ENCODE peak calls at places on chromosomes 1 and 21, in six cellular contexts. One of them, this sample, is unnamed.

GRCh38 chr1:1947493-1947892 is 28.4 kb upstream of the TMEM52 start:
- DNase-seq in MCF 10A: peak; percentile 22
- DNase-seq in A549: no peak
- DNase-seq in neural crest cell: no peak
- DNase-seq in AG04450: no peak
- DNase-seq in transverse colon: no peak
- DNase-seq in this sample: no peak

GRCh38 chr1:3924871-3925655 is 25.0 kb upstream of the C1orf174 start:
- DNase-seq in neural crest cell: no peak
- DNase-seq in MCF 10A: peak; percentile 47
- DNase-seq in AG04450: no peak
- DNase-seq in transverse colon: no peak
- DNase-seq in A549: no peak
- DNase-seq in this sample: no peak

GRCh38 chr21:43361493-43362296 is 65.2 kb downstream of the SIK1 start:
- DNase-seq in MCF 10A: peak; percentile 78
- DNase-seq in AG04450: peak; percentile 26
- DNase-seq in A549: no peak
- DNase-seq in transverse colon: peak; percentile 71
- DNase-seq in neural crest cell: no peak
- DNase-seq in this sample: no peak

GRCh38 chr1:196309386-196309785 is 298.9 kb downstream of the KCNT2 start:
- DNase-seq in MCF 10A: peak; percentile 62
- DNase-seq in AG04450: peak; percentile 7
- DNase-seq in A549: peak; percentile 42
- DNase-seq in transverse colon: no peak
- DNase-seq in neural crest cell: no peak
- DNase-seq in this sample: peak; percentile 0

GRCh38 chr1:163094589-163094988 is 25.4 kb downstream of the RGS4 start:
- DNase-seq in transverse colon: no peak
- DNase-seq in neural crest cell: no peak
- DNase-seq in A549: no peak
- DNase-seq in AG04450: no peak
- DNase-seq in MCF 10A: peak; percentile 8
- DNase-seq in this sample: no peak

GRCh38 chr1:152143147-152143845 is 15.7 kb downstream of the RPTN start:
- DNase-seq in transverse colon: no peak
- DNase-seq in MCF 10A: no peak
- DNase-seq in AG04450: no peak
- DNase-seq in A549: no peak
- DNase-seq in neural crest cell: no peak
- DNase-seq in this sample: no peak

GRCh38 chr1:82161651-82162238 is 361.0 kb downstream of the ADGRL2 start:
- DNase-seq in AG04450: no peak
- DNase-seq in MCF 10A: no peak
- DNase-seq in neural crest cell: no peak
- DNase-seq in transverse colon: peak; percentile 11
- DNase-seq in A549: no peak
- DNase-seq in this sample: no peak

GRCh38 chr1:19463204-19463803 is 22.0 kb downstream of the CAPZB start:
- DNase-seq in transverse colon: peak; percentile 69
- DNase-seq in neural crest cell: no peak
- DNase-seq in AG04450: no peak
- DNase-seq in A549: no peak
- DNase-seq in MCF 10A: no peak
- DNase-seq in this sample: no peak

GRCh38 chr1:80365634-80366033 is 1359.1 kb upstream of the ADGRL4 start:
- DNase-seq in A549: no peak
- DNase-seq in neural crest cell: no peak
- DNase-seq in AG04450: no peak
- DNase-seq in MCF 10A: no peak
- DNase-seq in transverse colon: no peak
- DNase-seq in this sample: no peak

GRCh38 chr1:192516776-192517297 is 58.7 kb upstream of the RGS1 start:
- DNase-seq in neural crest cell: no peak
- DNase-seq in transverse colon: peak; percentile 36
- DNase-seq in MCF 10A: no peak
- DNase-seq in AG04450: no peak
- DNase-seq in A549: no peak
- DNase-seq in this sample: no peak

GRCh38 chr1:54273837-54274192 is 73.8 kb downstream of the MRPL37 start:
- DNase-seq in transverse colon: peak; percentile 42
- DNase-seq in neural crest cell: no peak
- DNase-seq in MCF 10A: no peak
- DNase-seq in A549: no peak
- DNase-seq in AG04450: no peak
- DNase-seq in this sample: no peak

GRCh38 chr1:76390451-76390850 is 315.9 kb downstream of the ST6GALNAC3 start:
- DNase-seq in transverse colon: no peak
- DNase-seq in A549: no peak
- DNase-seq in MCF 10A: no peak
- DNase-seq in neural crest cell: no peak
- DNase-seq in AG04450: no peak
- DNase-seq in this sample: no peak

GRCh38 chr21:33208534-33208933 is 21.2 kb upstream of the IFNAR2 start:
- DNase-seq in transverse colon: no peak
- DNase-seq in A549: peak; percentile 47
- DNase-seq in neural crest cell: no peak
- DNase-seq in AG04450: no peak
- DNase-seq in MCF 10A: no peak
- DNase-seq in this sample: no peak

GRCh38 chr21:40242586-40242985 is 375.3 kb downstream of the PCP4 start:
- DNase-seq in AG04450: no peak
- DNase-seq in A549: no peak
- DNase-seq in neural crest cell: no peak
- DNase-seq in MCF 10A: no peak
- DNase-seq in transverse colon: no peak
- DNase-seq in this sample: no peak

GRCh38 chr1:228782662-228783414 is 47.6 kb downstream of the RHOU start:
- DNase-seq in MCF 10A: peak; percentile 82
- DNase-seq in neural crest cell: no peak
- DNase-seq in A549: peak; percentile 68
- DNase-seq in transverse colon: peak; percentile 70
- DNase-seq in AG04450: no peak
- DNase-seq in this sample: no peak

GRCh38 chr1:46166521-46167462 is 8.1 kb upstream of the TSPAN1 start:
- DNase-seq in transverse colon: no peak
- DNase-seq in AG04450: no peak
- DNase-seq in A549: no peak
- DNase-seq in neural crest cell: no peak
- DNase-seq in MCF 10A: no peak
- DNase-seq in this sample: no peak

GRCh38 chr1:5889901-5890300 is 102.3 kb downstream of the NPHP4 start:
- DNase-seq in transverse colon: no peak
- DNase-seq in MCF 10A: no peak
- DNase-seq in A549: no peak
- DNase-seq in neural crest cell: no peak
- DNase-seq in AG04450: no peak
- DNase-seq in this sample: no peak

DNA sequence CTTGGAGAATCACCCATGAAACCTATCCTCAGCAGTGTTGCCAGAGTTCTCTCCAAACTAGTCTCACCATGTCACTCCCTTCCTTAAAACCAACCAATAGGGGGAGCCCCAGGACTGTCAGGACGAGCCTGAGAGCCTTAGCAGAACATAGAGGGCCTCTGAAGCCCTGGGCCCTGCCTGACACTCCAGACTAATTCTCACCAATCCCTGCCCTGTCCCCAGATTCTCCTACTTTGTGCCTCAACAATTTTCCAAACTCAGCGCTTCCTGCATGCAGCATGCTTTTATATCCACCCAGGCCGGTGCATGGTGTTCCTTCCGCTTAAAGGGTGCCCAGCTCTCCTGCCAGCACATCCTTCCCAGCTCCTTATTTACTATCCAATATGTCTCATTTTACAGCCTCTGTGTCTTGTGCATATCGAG is 42.7 kb downstream of the HSD3B1 start:
- DNase-seq in transverse colon: peak; percentile 32
- DNase-seq in A549: peak; percentile 48
- DNase-seq in neural crest cell: peak; percentile 48
- DNase-seq in AG04450: peak; percentile 11
- DNase-seq in MCF 10A: peak; percentile 80
- DNase-seq in this sample: peak; percentile 12
- TF ChIP-seq CTCF in transverse colon: peak; percentile 25
- TF ChIP-seq CTCF in A549: peak; percentile 26
- TF ChIP-seq CTCF in neural crest cell: peak; percentile 69
- TF ChIP-seq CTCF in AG04450: peak; percentile 65
- TF ChIP-seq CTCF in MCF 10A: peak; percentile 60
- TF ChIP-seq CTCF in this sample: peak; percentile 60

GRCh38 chr1:97816927-97817326 is 103.9 kb downstream of the DPYD start:
- DNase-seq in MCF 10A: no peak
- DNase-seq in AG04450: no peak
- DNase-seq in A549: no peak
- DNase-seq in transverse colon: no peak
- DNase-seq in neural crest cell: no peak
- DNase-seq in this sample: no peak
- TF ChIP-seq CTCF in MCF 10A: no peak
- TF ChIP-seq CTCF in AG04450: no peak
- TF ChIP-seq CTCF in A549: no peak
- TF ChIP-seq CTCF in transverse colon: no peak
- TF ChIP-seq CTCF in neural crest cell: no peak
- TF ChIP-seq CTCF in this sample: no peak

GRCh38 chr1:86812286-86812685 is 101.6 kb downstream of the SELENOF start:
- DNase-seq in transverse colon: no peak
- DNase-seq in A549: no peak
- DNase-seq in MCF 10A: no peak
- DNase-seq in neural crest cell: no peak
- DNase-seq in AG04450: no peak
- DNase-seq in this sample: no peak

GRCh38 chr1:86811128-86811527 is 102.8 kb downstream of the SELENOF start:
- DNase-seq in neural crest cell: no peak
- DNase-seq in MCF 10A: no peak
- DNase-seq in transverse colon: no peak
- DNase-seq in A549: no peak
- DNase-seq in AG04450: no peak
- DNase-seq in this sample: no peak

DNA sequence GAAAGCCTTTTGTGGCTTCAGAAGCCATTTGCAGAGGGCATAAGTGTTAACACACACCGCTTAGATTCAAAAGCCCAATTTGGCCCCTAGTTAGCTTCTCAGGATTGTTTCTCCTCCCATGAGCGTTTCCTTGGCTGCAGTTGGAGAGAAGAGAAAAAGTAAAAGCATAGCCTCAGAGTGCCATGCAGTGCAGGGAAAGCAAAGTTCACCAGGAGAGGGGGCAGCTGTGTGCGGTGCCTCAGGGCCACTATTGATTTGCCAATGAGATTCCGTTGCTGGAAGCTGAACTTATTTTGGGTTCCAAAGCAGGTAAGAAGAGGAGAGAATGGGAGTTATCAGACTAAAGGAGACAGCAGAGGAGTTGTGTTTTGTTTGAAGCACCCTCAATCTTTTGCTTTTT is 102.4 kb downstream of the SELENOF start:
- DNase-seq in AG04450: no peak
- DNase-seq in neural crest cell: no peak
- DNase-seq in MCF 10A: no peak
- DNase-seq in A549: no peak
- DNase-seq in transverse colon: no peak
- DNase-seq in this sample: no peak
- TF ChIP-seq CTCF in AG04450: no peak
- TF ChIP-seq CTCF in neural crest cell: no peak
- TF ChIP-seq CTCF in MCF 10A: no peak
- TF ChIP-seq CTCF in A549: no peak
- TF ChIP-seq CTCF in transverse colon: no peak
- TF ChIP-seq CTCF in this sample: no peak

DNA sequence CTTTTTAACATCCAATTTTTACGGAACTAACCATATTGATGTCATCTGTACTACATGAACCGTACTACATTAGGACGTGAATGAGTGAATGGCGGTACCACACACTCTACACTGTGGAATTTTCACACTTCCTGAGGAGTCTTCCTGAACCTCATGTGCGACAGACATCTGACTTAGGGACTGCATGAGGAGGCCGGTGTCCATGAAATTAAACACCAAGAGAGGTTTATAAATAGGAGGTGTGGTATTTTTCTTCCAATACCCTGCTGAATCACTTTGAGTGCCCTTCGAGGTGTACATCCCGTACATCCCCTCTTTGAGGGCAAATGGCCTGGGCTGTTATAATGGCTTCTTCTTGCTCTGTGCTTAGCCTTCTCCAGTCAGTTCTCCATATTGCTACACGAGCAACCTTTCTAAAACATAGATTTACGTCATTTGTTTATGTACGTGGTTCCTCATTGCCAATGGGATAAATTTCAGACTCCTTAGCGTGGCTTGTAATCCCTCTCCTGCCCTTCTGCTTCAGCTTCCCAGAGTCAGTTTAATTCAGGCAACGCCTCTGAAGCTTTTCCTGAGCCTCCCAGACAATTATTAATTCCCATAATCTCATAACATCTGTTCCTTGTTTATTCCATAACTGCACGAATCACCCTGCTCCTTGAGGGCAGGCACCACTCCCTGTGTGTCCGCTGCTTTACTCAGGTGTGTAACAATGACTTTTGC is 9.4 kb downstream of the ST3GAL3 start:
- DNase-seq in neural crest cell: no peak
- DNase-seq in AG04450: no peak
- DNase-seq in MCF 10A: no peak
- DNase-seq in A549: no peak
- DNase-seq in transverse colon: no peak
- DNase-seq in this sample: peak; percentile 35
- TF ChIP-seq CTCF in neural crest cell: no peak
- TF ChIP-seq CTCF in AG04450: no peak
- TF ChIP-seq CTCF in MCF 10A: no peak
- TF ChIP-seq CTCF in A549: no peak
- TF ChIP-seq CTCF in transverse colon: no peak
- TF ChIP-seq CTCF in this sample: no peak

GRCh38 chr21:15768853-15769252 is 39.1 kb downstream of the USP25 start:
- DNase-seq in MCF 10A: no peak
- DNase-seq in transverse colon: no peak
- DNase-seq in AG04450: no peak
- DNase-seq in A549: no peak
- DNase-seq in neural crest cell: no peak
- DNase-seq in this sample: no peak
- TF ChIP-seq CTCF in MCF 10A: no peak
- TF ChIP-seq CTCF in transverse colon: no peak
- TF ChIP-seq CTCF in AG04450: no peak
- TF ChIP-seq CTCF in A549: no peak
- TF ChIP-seq CTCF in neural crest cell: no peak
- TF ChIP-seq CTCF in this sample: no peak

DNA sequence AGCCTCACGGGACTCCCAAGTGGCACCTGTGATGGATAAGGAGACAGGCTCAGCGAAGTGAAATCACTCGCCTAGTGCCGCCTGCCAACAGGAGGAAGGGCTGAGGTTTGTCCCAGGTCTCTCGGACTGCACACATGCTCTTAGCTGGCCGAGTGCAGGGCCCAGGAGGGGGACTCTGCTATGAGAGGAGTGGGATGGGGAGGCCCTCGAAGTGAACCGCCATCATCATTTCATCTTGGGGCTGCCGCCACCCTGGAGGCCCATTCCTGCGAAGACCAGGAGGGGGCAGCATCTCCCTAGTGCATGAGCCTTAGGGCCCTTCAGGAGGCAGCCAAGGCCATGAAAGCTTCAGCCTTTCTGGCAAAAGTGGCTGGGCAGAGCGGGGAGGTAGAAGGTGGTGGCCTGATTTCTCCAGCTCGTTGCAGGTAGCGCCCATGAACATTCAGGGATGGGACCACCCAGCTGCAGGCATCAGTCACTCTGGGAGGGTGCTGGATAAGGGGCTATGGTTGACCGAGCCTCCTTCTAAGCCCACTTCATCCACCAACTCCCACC is 17.3 kb upstream of the RASSF5 start:
- DNase-seq in A549: peak; percentile 71
- DNase-seq in neural crest cell: peak; percentile 85
- DNase-seq in MCF 10A: peak; percentile 89
- DNase-seq in transverse colon: peak; percentile 71
- DNase-seq in AG04450: no peak
- DNase-seq in this sample: peak; percentile 39
- TF ChIP-seq CTCF in A549: peak; percentile 89
- TF ChIP-seq CTCF in neural crest cell: peak; percentile 92
- TF ChIP-seq CTCF in MCF 10A: peak; percentile 100
- TF ChIP-seq CTCF in transverse colon: peak; percentile 84
- TF ChIP-seq CTCF in AG04450: peak; percentile 99
- TF ChIP-seq CTCF in this sample: peak; percentile 99

GRCh38 chr1:114215426-114215825 is 61.8 kb upstream of the SYT6 start:
- DNase-seq in neural crest cell: no peak
- DNase-seq in A549: no peak
- DNase-seq in AG04450: no peak
- DNase-seq in MCF 10A: no peak
- DNase-seq in transverse colon: no peak
- DNase-seq in this sample: no peak
- TF ChIP-seq CTCF in neural crest cell: no peak
- TF ChIP-seq CTCF in A549: no peak
- TF ChIP-seq CTCF in AG04450: no peak
- TF ChIP-seq CTCF in MCF 10A: no peak
- TF ChIP-seq CTCF in transverse colon: no peak
- TF ChIP-seq CTCF in this sample: no peak